ENCODE peak calls at places on chromosomes 2 and 18, in four cellular contexts. G is GM23338, W is left ventricle myocardium inferior, M is tibial artery. A is an unnamed sample. For H3K36me3, the result is how much of the 10 kb centered on the place peaks cover.

GRCh38 chr2:115412501-115412900 is 970.1 kb downstream of the DPP10 start:
- DNase-seq in G (no peak), M (no peak), W (no peak), A (no peak)

GRCh38 chr2:1546901-1547300 is 133.6 kb downstream of the TPO start:
- DNase-seq in W (no peak), M (peak), G (no peak), A (no peak)

GRCh38 chr18:21513292-21513691 is 87.2 kb downstream of the ESCO1 start:
- DNase-seq in G (no peak), M (no peak), W (no peak), A (no peak)

GRCh38 chr2:38466849-38467767 is 90.0 kb upstream of the ATL2 start:
- DNase-seq in M (peak), G (no peak), W (no peak), A (no peak)

GRCh38 chr18:11872479-11873136 is 21.4 kb downstream of the CHMP1B start:
- DNase-seq in G (peak), M (peak), W (no peak), A (no peak)

GRCh38 chr2:219104107-219105050 is 43.7 kb upstream of the IHH start:
- DNase-seq in G (peak), W (no peak), M (no peak), A (no peak)

GRCh38 chr18:12782521-12782920 is 79.7 kb downstream of the PSMG2 start:
- DNase-seq in M (no peak), W (no peak), G (no peak), A (no peak)

GRCh38 chr18:58218111-58218510 is 174.1 kb downstream of the NEDD4L start:
- DNase-seq in W (no peak), M (no peak), G (no peak), A (no peak)

GRCh38 chr18:72692086-72692485 is 147.9 kb upstream of the CBLN2 start:
- DNase-seq in W (no peak), M (no peak), G (peak), A (no peak)

GRCh38 chr2:145075454-145076062 is 555.6 kb upstream of the ZEB2 start:
- DNase-seq in W (no peak), G (no peak), M (no peak), A (no peak)

GRCh38 chr2:100046961-100047950 is 95.1 kb downstream of the AFF3 start:
- DNase-seq in W (no peak), G (no peak), M (no peak), A (no peak)

GRCh38 chr2:134452042-134452733 is 198.3 kb downstream of the MGAT5 start:
- DNase-seq in M (peak), W (no peak), G (no peak), A (no peak)

GRCh38 chr2:69709290-69709689 is 32.6 kb upstream of the ANXA4 start:
- DNase-seq in W (no peak), M (no peak), G (no peak), A (no peak)

GRCh38 chr2:164839914-164840457 is 1.6 kb downstream of the COBLL1 start:
- DNase-seq in M (no peak), W (no peak), G (no peak), A (no peak)
- H3K4me3 ChIP-seq in M (peak), W (peak), G (peak), A (peak)

GRCh38 chr18:59996370-59996966 is 96.7 kb downstream of the PMAIP1 start:
- DNase-seq in M (no peak), W (no peak), G (peak), A (no peak)
- TF ChIP-seq CTCF in M (peak), W (peak), G (peak), A (peak)

DNA sequence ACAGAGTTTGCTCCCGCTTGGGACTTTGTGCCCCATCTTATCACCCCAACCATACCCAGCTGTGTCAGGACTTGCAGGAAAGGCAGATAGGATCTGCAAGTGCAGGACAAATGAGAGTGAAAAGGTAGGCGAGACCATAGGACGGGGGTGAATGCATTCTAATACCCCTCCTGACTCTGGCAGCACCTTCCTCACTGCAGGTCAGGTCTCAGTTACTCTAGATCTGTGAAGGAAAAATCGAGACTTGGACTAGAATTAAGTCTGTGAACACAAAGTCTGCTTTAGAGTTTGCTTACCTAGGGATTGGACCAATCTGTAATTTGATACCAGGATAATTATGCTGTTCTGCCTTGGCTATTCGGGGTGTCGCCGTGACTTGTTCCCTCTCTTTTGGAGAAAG is 19.7 kb downstream of the NT5DC4 start:
- DNase-seq in W (no peak), M (no peak), G (no peak), A (no peak)
- H3K36me3 ChIP-seq in W (under half), M (under half), G (under half), A (under half)

DNA sequence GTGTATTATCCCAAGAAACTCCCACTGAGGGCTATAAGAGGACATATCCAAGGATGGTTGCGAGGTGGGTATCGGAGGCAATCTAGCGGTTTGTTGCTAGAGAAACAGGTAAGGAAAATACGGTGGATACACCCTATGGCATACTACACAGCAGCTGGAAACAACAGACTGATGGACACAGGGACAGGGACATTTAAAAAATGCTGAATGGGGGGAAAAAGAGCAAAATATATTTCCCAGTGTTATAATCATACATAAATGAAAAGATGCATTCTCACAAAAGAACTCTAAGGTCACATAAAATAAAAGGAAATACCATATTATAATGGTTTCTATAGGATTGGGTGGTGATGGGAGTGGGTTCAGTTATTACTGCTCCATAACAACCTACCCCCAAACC is 95.9 kb downstream of the SMC6 start:
- DNase-seq in W (no peak), M (no peak), G (no peak), A (no peak)
- H3K4me3 ChIP-seq in W (no peak), M (no peak), G (no peak), A (no peak)

GRCh38 chr2:118089015-118089800 is 937 bp downstream of the INSIG2 start:
- DNase-seq in M (no peak), W (no peak), G (peak), A (no peak)
- TF ChIP-seq CTCF in M (peak), W (peak), G (no peak), A (no peak)

DNA sequence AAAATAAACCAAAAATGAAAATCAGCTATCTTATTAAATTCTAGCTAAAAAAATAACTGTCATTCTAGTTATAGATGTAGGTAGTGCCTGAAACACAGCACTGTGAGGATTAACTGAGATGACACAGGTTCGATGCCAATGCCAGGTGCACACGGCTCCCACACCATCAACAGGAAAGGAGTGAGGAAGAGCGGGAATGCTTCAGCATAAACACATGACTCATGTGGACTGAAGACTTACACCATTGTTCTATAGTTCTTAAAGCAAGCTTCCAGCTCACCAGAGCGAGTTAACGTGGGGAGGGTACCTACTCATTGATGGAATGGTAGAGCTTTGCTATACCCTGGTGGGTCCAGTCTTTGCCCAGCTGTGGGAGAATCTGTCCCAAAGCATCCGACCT is 76.7 kb downstream of the EMILIN2 start:
- DNase-seq in G (no peak), W (no peak), M (no peak), A (no peak)
- H3K36me3 ChIP-seq in G (under half), W (half or more), M (half or more), A (under half)

GRCh38 chr18:74622079-74622478 is 24.4 kb downstream of the ZNF407 start:
- DNase-seq in G (no peak), M (no peak), W (no peak), A (no peak)
- H3K4me3 ChIP-seq in G (no peak), M (no peak), W (no peak), A (no peak)

GRCh38 chr18:37335337-37335736 is 230.3 kb downstream of the CELF4 start:
- DNase-seq in W (no peak), M (no peak), G (no peak), A (no peak)
- TF ChIP-seq CTCF in W (peak), M (no peak), G (peak), A (no peak)

DNA sequence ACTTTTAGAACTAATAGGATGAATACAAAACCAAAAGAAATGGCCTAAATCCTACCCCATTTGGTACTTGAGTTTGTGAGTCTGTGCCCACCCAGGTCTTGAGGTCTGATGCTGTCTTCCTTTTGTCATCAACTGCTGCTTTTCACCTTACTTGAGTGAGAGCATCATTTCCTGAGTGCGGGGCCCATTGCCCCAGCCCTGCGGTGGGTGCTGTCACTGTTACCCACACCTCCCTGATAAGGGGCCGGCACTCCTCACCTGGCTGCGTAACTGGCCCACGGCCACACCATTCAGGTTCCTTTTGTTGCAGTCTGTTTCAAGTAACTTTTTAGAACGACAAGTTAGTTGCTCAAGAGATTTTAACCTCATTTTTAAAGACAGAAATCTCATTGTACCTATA is 25.3 kb downstream of the RAB12 start:
- DNase-seq in W (no peak), M (no peak), G (no peak), A (no peak)
- H3K36me3 ChIP-seq in W (half or more), M (half or more), G (under half), A (under half)

GRCh38 chr2:241063093-241063551 is 39.0 kb downstream of the MTERF4 start:
- DNase-seq in M (no peak), G (no peak), W (no peak), A (no peak)
- H3K4me3 ChIP-seq in M (no peak), G (no peak), W (no peak), A (no peak)

A was measured in psoas muscle.